ENCODE peak calls at places on chromosomes 3 and 15, in six cellular contexts. S is NCI-H2081; J is A549; C is SJSA1; W is stimulated activated CD4-positive, alpha-beta T cell treated with anti-CD3 and anti-CD28 coated beads, Interleukin-1b, Interleukin-23, amount 100 ng/mL, for 1 hour; E is H4. Q is an unnamed sample.

GRCh38 chr3:128624526-128625138 is 26.0 kb downstream of the RPN1 start:
- DNase-seq in W (no peak), E (no peak), J (no peak), S (no peak), C (no peak), Q (no peak)

GRCh38 chr15:37056168-37056893 is 44.0 kb downstream of the MEIS2 start:
- DNase-seq in E (no peak), J (no peak), S (peak), C (no peak), W (no peak), Q (peak)

GRCh38 chr3:195131149-195131548 is 139.8 kb downstream of the XXYLT1 start:
- DNase-seq in W (no peak), J (no peak), S (no peak), C (no peak), E (no peak), Q (no peak)

GRCh38 chr3:124297062-124297980 is 305.4 kb upstream of the ROPN1 start:
- DNase-seq in E (peak), W (no peak), J (no peak), C (no peak), S (no peak), Q (peak)

GRCh38 chr15:39281094-39281493 is 299.8 kb upstream of the THBS1 start:
- DNase-seq in J (no peak), W (no peak), E (no peak), C (no peak), S (no peak), Q (no peak)

GRCh38 chr3:194782767-194783404 is 97.2 kb downstream of the FAM43A start:
- DNase-seq in S (peak), W (no peak), C (peak), E (no peak), J (peak), Q (no peak)

GRCh38 chr15:70156781-70157261 is 59.1 kb upstream of the TLE3 start:
- DNase-seq in W (no peak), J (no peak), S (peak), E (no peak), C (no peak), Q (peak)

GRCh38 chr3:115916866-115917265 is 293.6 kb downstream of the GAP43 start:
- DNase-seq in C (no peak), W (no peak), J (no peak), S (no peak), E (no peak), Q (no peak)

GRCh38 chr15:53197426-53197839 is 407.3 kb upstream of the ONECUT1 start:
- DNase-seq in W (no peak), S (peak), J (peak), E (peak), C (peak), Q (peak)

GRCh38 chr3:112128843-112129727 is 4.0 kb downstream of the GCSAM start:
- DNase-seq in J (peak), S (no peak), E (no peak), C (no peak), W (peak), Q (no peak)

GRCh38 chr15:79769081-79769481 is 127.7 kb downstream of the MTHFS start:
- DNase-seq in W (no peak), C (no peak), J (peak), S (no peak), E (no peak), Q (peak)

GRCh38 chr3:194745427-194746184 is 59.9 kb downstream of the FAM43A start:
- DNase-seq in S (no peak), W (no peak), J (no peak), C (no peak), E (no peak), Q (no peak)

GRCh38 chr15:34014556-34014955 is 24.4 kb downstream of the AVEN start:
- DNase-seq in E (no peak), C (no peak), S (no peak), W (no peak), J (no peak), Q (no peak)

GRCh38 chr3:176663819-176664218 is 533.5 kb downstream of the TBL1XR1 start:
- DNase-seq in E (peak), W (no peak), C (no peak), J (peak), S (peak), Q (peak)

GRCh38 chr3:4687167-4687566 is 194.0 kb downstream of the ITPR1 start:
- DNase-seq in W (no peak), C (no peak), J (no peak), S (no peak), E (no peak), Q (no peak)

GRCh38 chr3:4264040-4264439 is 39.1 kb upstream of the SETMAR start:
- DNase-seq in E (no peak), C (no peak), J (no peak), W (no peak), S (no peak), Q (no peak)

GRCh38 chr3:11452988-11453847 is 181.0 kb downstream of the ATG7 start:
- DNase-seq in W (no peak), S (peak), C (peak), J (no peak), E (peak), Q (no peak)

GRCh38 chr15:41233367-41233771 is 2.3 kb downstream of the CHP1 start:
- DNase-seq in W (no peak), J (peak), E (no peak), C (no peak), S (no peak), Q (no peak)

GRCh38 chr3:88003115-88003755 is 55.6 kb downstream of the CGGBP1 start:
- DNase-seq in J (peak), W (no peak), C (no peak), E (peak), S (peak), Q (peak)

GRCh38 chr15:99962006-99962561 is 228.8 kb upstream of the LYSMD4 start:
- DNase-seq in W (no peak), C (peak), S (no peak), J (no peak), E (no peak), Q (no peak)

GRCh38 chr3:131072099-131072559 is 45.5 kb downstream of the NEK11 start:
- DNase-seq in W (no peak), S (no peak), C (no peak), J (no peak), E (peak), Q (no peak)

GRCh38 chr15:58066042-58066867 is 744 bp upstream of the ALDH1A2 start:
- DNase-seq in C (peak), S (peak), J (peak), E (no peak), W (no peak), Q (no peak)

GRCh38 chr3:132507657-132508056 is 89.4 kb upstream of the ACKR4 start:
- DNase-seq in C (no peak), J (no peak), E (no peak), S (no peak), W (no peak), Q (no peak)

GRCh38 chr3:53533486-53533885 is 39.1 kb downstream of the CACNA1D start:
- DNase-seq in W (no peak), J (no peak), E (no peak), C (no peak), S (no peak), Q (no peak)

GRCh38 chr15:69926721-69927120 is 171.0 kb downstream of the TLE3 start:
- DNase-seq in E (no peak), W (no peak), S (no peak), J (no peak), C (no peak), Q (no peak)

GRCh38 chr3:67094167-67094566 is 96.1 kb downstream of the KBTBD8 start:
- DNase-seq in W (no peak), S (peak), C (no peak), J (no peak), E (no peak), Q (no peak)

GRCh38 chr15:40080847-40081246 is 27.8 kb downstream of the BMF start:
- DNase-seq in W (no peak), J (no peak), C (no peak), S (no peak), E (no peak), Q (no peak)

GRCh38 chr3:69164296-69164695 is 41.9 kb upstream of the LMOD3 start:
- DNase-seq in J (no peak), C (no peak), S (no peak), W (no peak), E (no peak), Q (no peak)